ENCODE peak calls at places on chromosomes 7 and 10, in eight cellular contexts. H is CD8-positive, alpha-beta memory T cell; M is neural crest cell; B is kidney glomerular epithelial cell; A is activated CD4-positive, alpha-beta T cell treated with anti-CD3 and anti-CD28 coated beads for 4 hours; T is T-helper 2 cell; D is M059J; Q is GM13977. E is an unnamed sample.

GRCh38 chr7:100822236-100823139 is 4.8 kb downstream of the EPHB4 start:
- DNase-seq in H (no peak), M (no peak), B (no peak), A (no peak), T (no peak), D (no peak), Q (peak; percentile 8), E (no peak)

GRCh38 chr10:99341860-99342517 is 12.8 kb downstream of the CNNM1 start:
- DNase-seq in H (no peak), M (no peak), B (peak; percentile 65), A (no peak), T (no peak), D (peak; percentile 94), Q (no peak), E (no peak)

GRCh38 chr10:46247808-46248569 is 38.8 kb upstream of the ANTXRL start:
- DNase-seq in H (no peak), M (no peak), B (no peak), A (no peak), T (no peak), D (no peak), Q (no peak), E (no peak)

GRCh38 chr10:112807013-112807412 is 143.0 kb upstream of the TCF7L2 start:
- DNase-seq in H (no peak), M (no peak), B (no peak), A (no peak), T (no peak), D (no peak), Q (no peak), E (no peak)

GRCh38 chr10:130127612-130128607 is 8.3 kb upstream of the GLRX3 start:
- DNase-seq in H (peak; percentile 51), M (peak; percentile 57), B (peak; percentile 73), A (peak; percentile 35), T (peak; percentile 84), D (peak; percentile 74), Q (peak; percentile 90), E (no peak)

GRCh38 chr7:29538322-29538874 is 25.2 kb upstream of the PRR15 start:
- DNase-seq in H (no peak), M (no peak), B (no peak), A (no peak), T (no peak), D (peak; percentile 22), Q (no peak), E (no peak)

GRCh38 chr10:88582806-88583583 is at the start of gene RNLS:
- DNase-seq in H (peak; percentile 67), M (peak; percentile 39), B (peak; percentile 76), A (peak; percentile 62), T (peak; percentile 87), D (peak; percentile 70), Q (peak; percentile 60), E (no peak)

GRCh38 chr10:59877191-59877671 is 29.1 kb downstream of the CCDC6 start:
- DNase-seq in H (no peak), M (no peak), B (no peak), A (no peak), T (no peak), D (no peak), Q (no peak), E (no peak)

GRCh38 chr10:28326516-28327493 is 23.9 kb upstream of the MPP7 start:
- DNase-seq in H (no peak), M (no peak), B (no peak), A (no peak), T (no peak), D (peak; percentile 63), Q (no peak), E (no peak)

GRCh38 chr10:112970036-112970435 is 20.0 kb downstream of the TCF7L2 start:
- DNase-seq in H (no peak), M (no peak), B (no peak), A (no peak), T (no peak), D (no peak), Q (no peak), E (no peak)

GRCh38 chr7:65463184-65463583 is 89.5 kb downstream of the ZNF92 start:
- DNase-seq in H (no peak), M (no peak), B (no peak), A (no peak), T (no peak), D (peak; percentile 54), Q (no peak), E (no peak)

GRCh38 chr7:44959433-44959951 is 19.3 kb downstream of the MYO1G start:
- DNase-seq in H (peak; percentile 32), M (no peak), B (no peak), A (no peak), T (peak; percentile 76), D (peak; percentile 82), Q (peak; percentile 53), E (no peak)

GRCh38 chr7:34087892-34088891 is 182.9 kb downstream of the BMPER start:
- DNase-seq in H (no peak), M (peak; percentile 28), B (no peak), A (no peak), T (no peak), D (peak; percentile 57), Q (no peak), E (no peak)

GRCh38 chr7:132394283-132395003 is 181.8 kb downstream of the PLXNA4 start:
- DNase-seq in H (peak; percentile 42), M (no peak), B (no peak), A (no peak), T (peak; percentile 31), D (peak; percentile 44), Q (no peak), E (no peak)

GRCh38 chr10:6080417-6080973 is 8.3 kb upstream of the RBM17 start:
- DNase-seq in H (no peak), M (no peak), B (no peak), A (no peak), T (no peak), D (no peak), Q (no peak), E (no peak)

GRCh38 chr7:106384373-106384772 is 99.6 kb upstream of the NAMPT start:
- DNase-seq in H (no peak), M (no peak), B (no peak), A (no peak), T (no peak), D (no peak), Q (no peak), E (no peak)

GRCh38 chr7:156935250-156935649 is 14.3 kb upstream of the NOM1 start:
- DNase-seq in H (no peak), M (no peak), B (peak; percentile 24), A (no peak), T (no peak), D (no peak), Q (no peak), E (no peak)

GRCh38 chr10:13706604-13707003 is 119.8 kb downstream of the PRPF18 start:
- DNase-seq in H (no peak), M (no peak), B (no peak), A (no peak), T (no peak), D (no peak), Q (no peak), E (no peak)

GRCh38 chr7:87628780-87629569 is 777 bp downstream of the RUNDC3B start:
- DNase-seq in H (peak; percentile 54), M (peak; percentile 4), B (peak; percentile 44), A (peak; percentile 6), T (peak; percentile 19), D (peak; percentile 54), Q (peak; percentile 17), E (no peak)

GRCh38 chr10:105726149-105726548 is 1085.1 kb downstream of the SORCS3 start:
- DNase-seq in H (no peak), M (no peak), B (no peak), A (no peak), T (no peak), D (no peak), Q (no peak), E (no peak)

GRCh38 chr7:157432541-157432956 is 95.7 kb downstream of the DNAJB6 start:
- DNase-seq in H (no peak), M (peak; percentile 46), B (no peak), A (no peak), T (peak; percentile 41), D (peak; percentile 22), Q (no peak), E (no peak)

E was measured in NCI-H2081 treated with DMSO at 0.1 percent for 48 hours.